ENCODE peak calls at places on chromosome 7, in nine cellular contexts. Q is transverse colon, K is prostate gland, X is H1, N is vagina, Y is sigmoid colon, H is K562, F is stomach, U is GM12891. A is an unnamed sample.

GRCh38 chr7:116316838-116317612 is 106.7 kb downstream of the TES start:
- DNase-seq in Q (no peak), H (no peak), Y (peak), K (peak), N (peak), X (no peak), F (peak), U (no peak), A (no peak)

GRCh38 chr7:125347264-125347663 is 417.6 kb upstream of the POT1 start:
- DNase-seq in U (no peak), Q (no peak), F (no peak), N (no peak), H (no peak), K (no peak), Y (no peak), X (no peak), A (no peak)

GRCh38 chr7:114806590-114807167 is 115.2 kb upstream of the MDFIC start:
- DNase-seq in F (peak), H (no peak), K (no peak), X (no peak), N (no peak), Y (peak), U (no peak), Q (no peak), A (no peak)

GRCh38 chr7:80781561-80781979 is 137.3 kb downstream of the SEMA3C start:
- DNase-seq in F (peak), Y (peak), K (peak), U (no peak), Q (peak), X (no peak), H (no peak), N (no peak), A (no peak)

GRCh38 chr7:135320277-135320676 is 86.6 kb downstream of the STRA8 start:
- DNase-seq in X (no peak), U (no peak), Y (peak), Q (peak), F (peak), H (no peak), N (no peak), K (peak), A (no peak)

GRCh38 chr7:92330835-92331438 is 85.2 kb downstream of the ANKIB1 start:
- DNase-seq in Q (peak), X (no peak), F (no peak), H (no peak), Y (no peak), U (no peak), K (no peak), N (no peak), A (no peak)

GRCh38 chr7:87435546-87435945 is 39.9 kb downstream of the ABCB4 start:
- DNase-seq in H (no peak), U (no peak), K (no peak), Q (no peak), X (no peak), F (no peak), Y (no peak), N (no peak), A (no peak)

GRCh38 chr7:141511370-141512335 is 39.6 kb upstream of the AGK start:
- DNase-seq in U (no peak), Y (no peak), K (peak), F (peak), Q (peak), X (no peak), N (no peak), H (no peak), A (no peak)

GRCh38 chr7:127536426-127537152 is 48.8 kb downstream of the GCC1 start:
- DNase-seq in N (no peak), U (no peak), F (no peak), Q (no peak), K (no peak), H (no peak), Y (no peak), X (peak), A (no peak)

GRCh38 chr7:45564886-45565455 is 9.2 kb upstream of the ADCY1 start:
- DNase-seq in Y (no peak), F (no peak), N (peak), U (no peak), H (no peak), K (no peak), X (no peak), Q (no peak), A (no peak)

GRCh38 chr7:34839645-34840044 is 181.6 kb downstream of the NPSR1 start:
- DNase-seq in U (no peak), Q (no peak), N (peak), X (no peak), H (no peak), K (no peak), F (no peak), Y (no peak), A (no peak)

GRCh38 chr7:44963526-44964290 is 15.1 kb downstream of the MYO1G start:
- DNase-seq in Y (no peak), X (no peak), U (no peak), Q (no peak), H (no peak), F (no peak), K (no peak), N (no peak), A (no peak)

GRCh38 chr7:85840532-85840931 is 653.7 kb upstream of the SEMA3D start:
- DNase-seq in F (no peak), Y (no peak), H (no peak), Q (no peak), K (no peak), U (no peak), X (no peak), N (no peak), A (no peak)

GRCh38 chr7:106720641-106721040 is 59.7 kb upstream of the CCDC71L start:
- DNase-seq in N (no peak), F (no peak), Y (no peak), X (no peak), H (no peak), Q (no peak), K (no peak), U (no peak), A (no peak)

GRCh38 chr7:105224884-105225651 is 163.7 kb downstream of the SRPK2 start:
- DNase-seq in Y (no peak), U (no peak), X (no peak), H (no peak), N (no peak), Q (no peak), K (no peak), F (no peak), A (no peak)

DNA sequence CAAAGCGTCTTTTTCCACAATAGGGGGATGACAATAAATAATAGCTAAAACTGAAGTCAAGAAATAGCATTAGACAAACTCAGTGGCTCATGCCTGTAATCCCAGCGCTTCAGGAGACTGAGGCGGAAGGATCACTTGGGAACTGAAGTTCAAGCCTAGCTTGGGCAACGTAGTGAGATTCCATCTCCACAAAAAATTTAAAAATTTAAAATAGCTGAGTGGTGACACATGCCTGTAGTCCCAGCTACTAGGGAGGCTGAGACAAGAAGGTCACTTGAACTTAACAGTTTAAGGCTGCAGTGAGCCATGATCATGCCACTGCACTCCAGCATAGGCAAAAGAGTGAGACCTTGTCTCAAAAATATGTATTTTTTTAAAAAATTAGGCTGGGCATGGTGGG is 107.9 kb downstream of the AKR1D1 start:
- DNase-seq in X (no peak), H (no peak), U (no peak), Q (no peak), N (no peak), K (no peak), Y (no peak), F (no peak), A (no peak)
- TF ChIP-seq POLR2AphosphoS5 in X (no peak), H (no peak), U (no peak), Q (no peak), N (no peak), K (no peak), Y (no peak), F (no peak), A (no peak)

DNA sequence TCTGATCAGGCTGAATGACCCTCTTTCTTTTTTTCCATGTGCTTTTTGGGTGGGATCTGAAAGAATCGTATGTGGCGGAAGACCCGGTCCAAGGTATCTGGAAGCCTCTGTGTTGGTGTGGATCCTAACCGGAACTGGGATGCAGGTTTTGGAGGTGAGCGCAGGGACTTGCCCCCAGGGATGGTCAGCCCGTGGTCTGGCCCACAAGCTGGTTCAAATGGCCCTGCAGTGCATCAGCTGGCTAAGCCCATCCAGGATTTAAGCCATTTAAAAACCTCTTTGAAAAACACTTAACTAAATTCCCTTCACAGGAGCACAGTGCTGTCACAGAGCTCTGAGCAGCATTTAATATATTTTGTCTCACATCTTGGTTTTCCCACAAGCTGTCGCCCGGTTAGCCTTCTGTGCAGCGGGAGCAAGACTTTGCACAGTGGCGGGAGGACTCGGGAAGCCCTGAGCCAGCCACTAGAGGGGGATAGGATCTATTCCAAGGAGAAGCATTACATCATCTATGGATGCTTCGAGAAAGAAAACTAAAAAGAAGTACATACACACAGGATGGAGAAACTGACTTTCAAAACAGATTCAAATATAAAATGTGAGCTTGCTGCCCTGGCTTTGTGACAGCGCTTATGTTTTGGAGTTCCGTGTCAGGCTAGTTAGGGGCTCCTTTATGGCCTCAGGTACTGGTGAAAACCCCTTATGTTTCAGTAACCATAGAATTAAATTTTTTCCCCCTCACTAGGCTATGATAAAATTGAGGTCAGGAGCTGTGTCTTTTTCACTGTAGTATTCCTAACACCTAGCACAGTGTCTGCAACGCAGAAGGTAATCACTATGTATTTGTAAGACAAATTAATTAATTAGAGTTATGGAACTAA is 11.3 kb downstream of the CPA2 start:
- DNase-seq in K (no peak), H (no peak), U (no peak), Y (peak), X (no peak), N (peak), Q (peak), F (peak), A (no peak)
- TF ChIP-seq POLR2A in K (no peak), H (no peak), U (no peak), Y (no peak), X (no peak), N (no peak), Q (no peak), F (no peak), A (no peak)

DNA sequence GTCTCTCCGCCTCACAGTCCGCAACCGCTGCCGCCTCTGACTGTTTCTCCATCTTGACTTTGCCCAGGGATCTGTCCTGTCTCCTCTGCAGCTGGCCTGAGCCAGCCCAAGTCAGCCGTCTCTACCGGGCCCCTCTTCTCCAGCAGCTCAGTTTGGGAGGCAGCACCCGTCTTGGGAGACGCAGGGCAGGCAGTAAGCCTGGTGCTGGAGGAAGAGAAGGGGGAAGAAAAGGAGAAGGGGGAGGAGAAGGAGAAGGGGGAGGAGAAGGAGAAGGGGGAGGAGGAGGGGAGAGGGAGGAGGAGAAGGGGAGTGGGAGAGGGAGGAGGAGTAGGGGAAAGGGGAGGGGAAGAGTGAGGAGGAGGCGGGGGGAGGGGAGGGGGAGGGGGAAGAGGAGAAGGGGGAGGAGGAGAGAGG is 36.0 kb upstream of the FZD9 start:
- DNase-seq in X (no peak), Q (no peak), U (no peak), Y (no peak), N (no peak), F (no peak), K (no peak), H (no peak), A (no peak)
- TF ChIP-seq POLR2AphosphoS5 in X (no peak), Q (no peak), U (no peak), Y (no peak), N (no peak), F (no peak), K (no peak), H (no peak), A (no peak)

DNA sequence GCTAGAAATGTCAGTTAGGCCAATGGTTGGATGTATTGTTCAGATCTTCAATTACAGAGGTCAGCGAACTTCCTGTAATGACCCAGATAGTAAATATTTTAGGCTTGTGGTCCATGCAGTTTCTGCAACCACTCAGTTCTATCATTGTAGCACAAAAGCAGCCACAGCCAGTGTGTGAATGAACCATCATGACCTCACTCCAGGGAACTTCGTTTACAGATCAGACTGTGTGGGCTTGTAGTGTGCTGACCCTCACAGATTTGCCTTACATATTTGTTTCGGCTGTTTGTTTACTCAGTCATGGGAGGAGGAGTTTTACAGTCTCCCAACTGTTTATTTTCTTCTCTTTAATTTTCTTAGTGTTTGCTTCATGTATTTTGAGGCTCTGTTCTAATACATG is 55.4 kb downstream of the LANCL2 start:
- DNase-seq in U (no peak), K (no peak), X (no peak), F (no peak), Q (no peak), H (no peak), N (no peak), Y (no peak), A (no peak)
- TF ChIP-seq POLR2A in U (no peak), K (no peak), X (no peak), F (no peak), Q (no peak), H (no peak), N (no peak), Y (no peak), A (no peak)

GRCh38 chr7:55593515-55594318 is 21.4 kb upstream of the VOPP1 start:
- DNase-seq in Q (peak), U (no peak), H (peak), F (peak), Y (no peak), N (no peak), X (no peak), K (no peak), A (no peak)
- TF ChIP-seq POLR2AphosphoS5 in Q (no peak), U (no peak), H (no peak), F (no peak), Y (no peak), N (no peak), X (no peak), K (no peak), A (no peak)

GRCh38 chr7:100586266-100587025 is at the start of gene FBXO24:
- DNase-seq in K (peak), F (peak), Q (peak), H (peak), Y (peak), U (peak), X (peak), N (peak), A (peak)
- TF ChIP-seq POLR2A in K (peak), F (no peak), Q (no peak), H (no peak), Y (peak), U (no peak), X (peak), N (peak), A (no peak)

GRCh38 chr7:100675581-100676350 is 2.2 kb downstream of the GNB2 start:
- DNase-seq in K (peak), N (peak), Q (peak), H (peak), Y (peak), X (no peak), U (peak), F (peak), A (peak)
- TF ChIP-seq POLR2AphosphoS5 in K (peak), N (peak), Q (peak), H (no peak), Y (peak), X (no peak), U (no peak), F (no peak), A (peak)

GRCh38 chr7:36747251-36747968 is 23.1 kb upstream of the AOAH start:
- DNase-seq in F (no peak), Y (no peak), K (no peak), U (no peak), X (no peak), N (no peak), Q (no peak), H (no peak), A (no peak)
- TF ChIP-seq POLR2A in F (no peak), Y (no peak), K (no peak), U (no peak), X (no peak), N (no peak), Q (no peak), H (no peak), A (no peak)

A was measured in GM12892.